ENCODE peak calls at places on chromosomes 11 and 22, in seven cellular contexts. One of them, this sample, is unnamed.

GRCh38 chr11:33988586-33989370 is 62.8 kb upstream of the CAPRIN1 start:
- DNase-seq in breast epithelium: no peak
- DNase-seq in upper lobe of left lung: no peak
- DNase-seq in SK-N-SH: no peak
- DNase-seq in stomach: no peak
- DNase-seq in GM23338: no peak
- DNase-seq in Panc1: no peak
- DNase-seq in this sample: no peak

GRCh38 chr22:50723991-50724390 is 14.0 kb upstream of the ACR start:
- DNase-seq in upper lobe of left lung: no peak
- DNase-seq in stomach: no peak
- DNase-seq in Panc1: no peak
- DNase-seq in SK-N-SH: no peak
- DNase-seq in GM23338: no peak
- DNase-seq in breast epithelium: no peak
- DNase-seq in this sample: no peak

GRCh38 chr11:61720597-61720996 is 31.8 kb upstream of the MYRF start:
- DNase-seq in Panc1: no peak
- DNase-seq in GM23338: no peak
- DNase-seq in upper lobe of left lung: no peak
- DNase-seq in stomach: no peak
- DNase-seq in breast epithelium: no peak
- DNase-seq in SK-N-SH: no peak
- DNase-seq in this sample: no peak

GRCh38 chr11:70699294-70700221 is 301.2 kb downstream of the CTTN start:
- DNase-seq in SK-N-SH: peak
- DNase-seq in Panc1: no peak
- DNase-seq in GM23338: peak
- DNase-seq in breast epithelium: no peak
- DNase-seq in stomach: no peak
- DNase-seq in upper lobe of left lung: no peak
- DNase-seq in this sample: no peak

GRCh38 chr11:62556102-62556871 is 9.7 kb upstream of the AHNAK start:
- DNase-seq in stomach: peak
- DNase-seq in GM23338: peak
- DNase-seq in SK-N-SH: peak
- DNase-seq in upper lobe of left lung: peak
- DNase-seq in Panc1: peak
- DNase-seq in breast epithelium: peak
- DNase-seq in this sample: peak

GRCh38 chr11:34302046-34302921 is 55.5 kb downstream of the ABTB2 start:
- DNase-seq in upper lobe of left lung: no peak
- DNase-seq in stomach: no peak
- DNase-seq in SK-N-SH: no peak
- DNase-seq in breast epithelium: no peak
- DNase-seq in Panc1: peak
- DNase-seq in GM23338: no peak
- DNase-seq in this sample: no peak

GRCh38 chr11:119335655-119336543 is 1.6 kb downstream of the RNF26 start:
- DNase-seq in Panc1: no peak
- DNase-seq in breast epithelium: peak
- DNase-seq in stomach: no peak
- DNase-seq in SK-N-SH: no peak
- DNase-seq in GM23338: no peak
- DNase-seq in upper lobe of left lung: no peak
- DNase-seq in this sample: no peak

GRCh38 chr11:124376280-124376679 is 8.0 kb downstream of the OR8B2 start:
- DNase-seq in upper lobe of left lung: no peak
- DNase-seq in breast epithelium: no peak
- DNase-seq in SK-N-SH: no peak
- DNase-seq in GM23338: no peak
- DNase-seq in Panc1: no peak
- DNase-seq in stomach: no peak
- DNase-seq in this sample: no peak

GRCh38 chr11:59221438-59221837 is 8.7 kb upstream of the MPEG1 start:
- DNase-seq in stomach: no peak
- DNase-seq in Panc1: no peak
- DNase-seq in upper lobe of left lung: no peak
- DNase-seq in breast epithelium: no peak
- DNase-seq in GM23338: no peak
- DNase-seq in SK-N-SH: no peak
- DNase-seq in this sample: no peak

GRCh38 chr11:93477684-93478234 is 65.4 kb downstream of the SMCO4 start:
- DNase-seq in GM23338: peak
- DNase-seq in upper lobe of left lung: no peak
- DNase-seq in SK-N-SH: no peak
- DNase-seq in stomach: no peak
- DNase-seq in breast epithelium: no peak
- DNase-seq in Panc1: no peak
- DNase-seq in this sample: no peak

GRCh38 chr11:108960498-108960897 is 295.6 kb downstream of the DDX10 start:
- DNase-seq in stomach: no peak
- DNase-seq in upper lobe of left lung: no peak
- DNase-seq in GM23338: peak
- DNase-seq in Panc1: no peak
- DNase-seq in breast epithelium: no peak
- DNase-seq in SK-N-SH: no peak
- DNase-seq in this sample: no peak

GRCh38 chr11:108565653-108566052 is 27.9 kb downstream of the EXPH5 start:
- DNase-seq in GM23338: no peak
- DNase-seq in Panc1: no peak
- DNase-seq in SK-N-SH: no peak
- DNase-seq in stomach: peak
- DNase-seq in upper lobe of left lung: no peak
- DNase-seq in breast epithelium: no peak
- DNase-seq in this sample: peak

GRCh38 chr11:134150195-134150903 is 73.4 kb downstream of the NCAPD3 start:
- DNase-seq in GM23338: no peak
- DNase-seq in stomach: no peak
- DNase-seq in upper lobe of left lung: no peak
- DNase-seq in SK-N-SH: no peak
- DNase-seq in Panc1: no peak
- DNase-seq in breast epithelium: peak
- DNase-seq in this sample: peak
- TF ChIP-seq POLR2AphosphoS5 in GM23338: no peak
- TF ChIP-seq POLR2AphosphoS5 in stomach: peak
- TF ChIP-seq POLR2AphosphoS5 in upper lobe of left lung: no peak
- TF ChIP-seq POLR2AphosphoS5 in SK-N-SH: no peak
- TF ChIP-seq POLR2AphosphoS5 in Panc1: no peak
- TF ChIP-seq POLR2AphosphoS5 in breast epithelium: peak
- TF ChIP-seq POLR2AphosphoS5 in this sample: no peak

GRCh38 chr22:38861927-38862326 is 10.1 kb downstream of the CBX6 start:
- DNase-seq in upper lobe of left lung: no peak
- DNase-seq in breast epithelium: no peak
- DNase-seq in GM23338: no peak
- DNase-seq in stomach: no peak
- DNase-seq in Panc1: no peak
- DNase-seq in SK-N-SH: no peak
- DNase-seq in this sample: no peak

GRCh38 chr22:38860291-38861169 is 11.5 kb downstream of the CBX6 start:
- DNase-seq in GM23338: peak
- DNase-seq in SK-N-SH: no peak
- DNase-seq in upper lobe of left lung: no peak
- DNase-seq in breast epithelium: no peak
- DNase-seq in Panc1: no peak
- DNase-seq in stomach: no peak
- DNase-seq in this sample: no peak

GRCh38 chr22:38859581-38860290 is 12.3 kb downstream of the CBX6 start:
- DNase-seq in upper lobe of left lung: no peak
- DNase-seq in Panc1: no peak
- DNase-seq in SK-N-SH: no peak
- DNase-seq in breast epithelium: no peak
- DNase-seq in GM23338: no peak
- DNase-seq in stomach: no peak
- DNase-seq in this sample: no peak

GRCh38 chr22:38862375-38863329 is 9.4 kb downstream of the CBX6 start:
- DNase-seq in upper lobe of left lung: no peak
- DNase-seq in Panc1: no peak
- DNase-seq in GM23338: peak
- DNase-seq in SK-N-SH: peak
- DNase-seq in stomach: no peak
- DNase-seq in breast epithelium: no peak
- DNase-seq in this sample: no peak

DNA sequence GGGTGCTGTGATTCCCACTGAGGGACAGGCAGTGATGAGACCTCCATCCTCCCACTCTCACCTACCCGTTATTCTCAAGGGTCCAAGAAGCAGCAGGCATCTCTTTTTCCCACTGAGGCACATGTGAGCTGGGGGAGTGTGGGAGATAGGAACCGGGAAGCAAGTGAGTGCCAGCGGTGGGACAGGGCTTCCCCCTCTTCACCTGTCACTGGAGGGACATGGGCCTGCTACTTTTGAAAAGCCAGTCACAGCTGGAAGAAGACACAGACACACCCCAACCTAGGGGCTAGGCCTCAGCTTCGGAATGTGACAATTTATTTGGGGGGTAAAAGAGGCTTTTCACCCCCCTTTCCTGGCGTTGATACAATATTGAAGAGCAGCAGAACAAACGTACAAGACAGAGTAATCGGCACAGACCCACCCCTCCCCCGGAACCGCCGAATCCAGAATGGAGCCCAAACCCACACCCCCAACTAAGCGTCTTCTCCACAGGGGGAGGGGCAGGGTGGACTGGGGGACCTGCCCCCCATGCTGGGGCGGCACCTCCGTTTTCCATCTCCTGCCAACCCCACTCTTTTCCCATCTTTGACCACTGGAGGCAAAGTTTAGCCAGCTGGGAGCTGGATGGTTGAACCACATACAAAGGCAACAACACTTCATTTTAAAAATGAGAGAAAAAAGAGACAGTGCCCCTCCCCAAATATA is 10.7 kb downstream of the CBX6 start:
- DNase-seq in GM23338: peak
- DNase-seq in upper lobe of left lung: no peak
- DNase-seq in SK-N-SH: no peak
- DNase-seq in stomach: no peak
- DNase-seq in Panc1: no peak
- DNase-seq in breast epithelium: no peak
- DNase-seq in this sample: no peak
- TF ChIP-seq CTCF in GM23338: peak
- TF ChIP-seq CTCF in upper lobe of left lung: no peak
- TF ChIP-seq CTCF in SK-N-SH: no peak
- TF ChIP-seq CTCF in stomach: no peak
- TF ChIP-seq CTCF in Panc1: no peak
- TF ChIP-seq CTCF in breast epithelium: no peak
- TF ChIP-seq CTCF in this sample: no peak

GRCh38 chr11:63914896-63915681 is 1.9 kb downstream of the RCOR2 start:
- DNase-seq in Panc1: no peak
- DNase-seq in stomach: no peak
- DNase-seq in breast epithelium: no peak
- DNase-seq in GM23338: peak
- DNase-seq in upper lobe of left lung: no peak
- DNase-seq in SK-N-SH: peak
- DNase-seq in this sample: no peak
- TF ChIP-seq POLR2AphosphoS5 in Panc1: no peak
- TF ChIP-seq POLR2AphosphoS5 in stomach: no peak
- TF ChIP-seq POLR2AphosphoS5 in breast epithelium: no peak
- TF ChIP-seq POLR2AphosphoS5 in GM23338: no peak
- TF ChIP-seq POLR2AphosphoS5 in upper lobe of left lung: no peak
- TF ChIP-seq POLR2AphosphoS5 in SK-N-SH: no peak
- TF ChIP-seq POLR2AphosphoS5 in this sample: no peak

DNA sequence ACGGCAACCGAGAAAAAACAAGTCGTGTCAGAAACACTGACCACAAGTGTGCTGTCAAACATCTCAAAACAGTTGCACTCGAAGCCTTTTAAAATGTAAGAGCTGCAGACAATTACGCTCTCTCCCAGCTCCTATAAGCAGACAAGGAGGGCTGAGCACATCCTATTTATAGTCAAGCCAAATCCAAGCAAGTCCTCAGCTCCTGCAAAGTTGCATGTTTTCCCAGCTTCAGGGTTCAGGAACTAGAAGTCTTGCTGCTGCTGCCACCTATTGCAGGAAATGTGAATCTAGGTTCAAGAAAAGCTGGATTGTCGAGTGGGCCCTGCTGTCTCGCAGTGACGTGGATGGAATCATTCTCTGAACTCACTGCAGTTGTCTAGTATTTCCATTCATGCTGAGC is 15.5 kb downstream of the EFCAB6 start:
- DNase-seq in breast epithelium: no peak
- DNase-seq in upper lobe of left lung: no peak
- DNase-seq in SK-N-SH: peak
- DNase-seq in GM23338: peak
- DNase-seq in stomach: no peak
- DNase-seq in Panc1: peak
- DNase-seq in this sample: no peak
- TF ChIP-seq CTCF in breast epithelium: no peak
- TF ChIP-seq CTCF in upper lobe of left lung: peak
- TF ChIP-seq CTCF in SK-N-SH: peak
- TF ChIP-seq CTCF in GM23338: peak
- TF ChIP-seq CTCF in stomach: no peak
- TF ChIP-seq CTCF in Panc1: peak
- TF ChIP-seq CTCF in this sample: no peak

DNA sequence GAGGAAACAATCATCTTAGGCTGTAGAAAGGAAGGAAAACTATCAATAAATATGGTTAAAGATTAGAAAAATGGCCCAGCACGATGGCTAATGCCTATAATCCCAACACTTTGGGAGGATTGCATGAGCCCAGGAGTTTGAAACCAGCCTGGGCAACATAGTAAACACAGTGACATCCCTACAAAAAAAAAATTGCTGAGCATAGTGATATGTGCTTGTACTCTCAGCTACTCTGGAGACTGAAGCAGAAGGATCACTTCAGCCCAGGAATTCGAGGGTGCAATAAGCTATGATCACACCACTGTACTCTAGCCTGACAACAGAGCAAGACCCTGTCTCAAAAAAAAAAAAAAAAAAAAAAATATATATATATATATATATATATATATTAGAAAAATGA is 54.9 kb downstream of the ARFGAP2 start:
- DNase-seq in stomach: no peak
- DNase-seq in Panc1: no peak
- DNase-seq in GM23338: no peak
- DNase-seq in upper lobe of left lung: no peak
- DNase-seq in SK-N-SH: no peak
- DNase-seq in breast epithelium: no peak
- DNase-seq in this sample: no peak
- TF ChIP-seq POLR2AphosphoS5 in stomach: no peak
- TF ChIP-seq POLR2AphosphoS5 in Panc1: no peak
- TF ChIP-seq POLR2AphosphoS5 in GM23338: no peak
- TF ChIP-seq POLR2AphosphoS5 in upper lobe of left lung: no peak
- TF ChIP-seq POLR2AphosphoS5 in SK-N-SH: no peak
- TF ChIP-seq POLR2AphosphoS5 in breast epithelium: no peak
- TF ChIP-seq POLR2AphosphoS5 in this sample: no peak

GRCh38 chr22:19872779-19873137 is 18.1 kb upstream of the GNB1L start:
- DNase-seq in SK-N-SH: no peak
- DNase-seq in breast epithelium: no peak
- DNase-seq in Panc1: no peak
- DNase-seq in stomach: peak
- DNase-seq in upper lobe of left lung: peak
- DNase-seq in GM23338: no peak
- DNase-seq in this sample: no peak

GRCh38 chr22:19873960-19874306 is 19.3 kb upstream of the GNB1L start:
- DNase-seq in breast epithelium: no peak
- DNase-seq in SK-N-SH: peak
- DNase-seq in GM23338: no peak
- DNase-seq in Panc1: no peak
- DNase-seq in upper lobe of left lung: peak
- DNase-seq in stomach: no peak
- DNase-seq in this sample: no peak

GRCh38 chr22:19874307-19875060 is 19.8 kb upstream of the GNB1L start:
- DNase-seq in GM23338: peak
- DNase-seq in Panc1: no peak
- DNase-seq in upper lobe of left lung: peak
- DNase-seq in breast epithelium: no peak
- DNase-seq in SK-N-SH: peak
- DNase-seq in stomach: peak
- DNase-seq in this sample: peak

GRCh38 chr22:19871845-19872778 is 17.4 kb upstream of the GNB1L start:
- DNase-seq in breast epithelium: no peak
- DNase-seq in stomach: no peak
- DNase-seq in GM23338: no peak
- DNase-seq in upper lobe of left lung: no peak
- DNase-seq in Panc1: no peak
- DNase-seq in SK-N-SH: no peak
- DNase-seq in this sample: no peak

GRCh38 chr22:19873138-19873959 is 18.7 kb upstream of the GNB1L start:
- DNase-seq in SK-N-SH: peak
- DNase-seq in Panc1: no peak
- DNase-seq in upper lobe of left lung: peak
- DNase-seq in GM23338: no peak
- DNase-seq in breast epithelium: no peak
- DNase-seq in stomach: no peak
- DNase-seq in this sample: no peak
- TF ChIP-seq CTCF in SK-N-SH: no peak
- TF ChIP-seq CTCF in Panc1: no peak
- TF ChIP-seq CTCF in upper lobe of left lung: no peak
- TF ChIP-seq CTCF in GM23338: no peak
- TF ChIP-seq CTCF in breast epithelium: no peak
- TF ChIP-seq CTCF in stomach: no peak
- TF ChIP-seq CTCF in this sample: no peak

This sample was measured in prostate gland.